ENCODE peak calls at places on chromosomes 1 and 21, in seven cellular contexts. P is WTC11; D is stimulated activated naive B cell treated with anti-CD40 and anti-IgM and Interleukin-4, amounts not matched to agents 10 μg/mL and 1 μg/mL and 100 μg/mL, for 72 hours; H is AG04450; F is activated T-cell treated with anti-CD3 and anti-CD28 coated beads, Interleukin-2, amount 50 U/mL, for 72 hours; V is activated T-helper 2 cell treated with anti-CD3 and anti-CD28 coated beads, Interferon-gamma antibody, Interleukin-2, Interleukin-4, amounts not matched to agents 10 μg/mL and 5 μg/mL and 100 μg/mL, durations not matched to agents 14 hours and 24 hours and 36 hours; J is Kasumi-1. B is an unnamed sample.

GRCh38 chr1:71086331-71086730 is 5.5 kb upstream of the ZRANB2 start:
- DNase-seq in P (no peak), D (no peak), H (peak), F (no peak), V (no peak), J (no peak), B (no peak)

GRCh38 chr1:98373055-98373454 is 288.5 kb upstream of the SNX7 start:
- DNase-seq in P (no peak), D (no peak), H (no peak), F (no peak), V (no peak), J (peak), B (no peak)

GRCh38 chr1:241934181-241934815 is 23.3 kb upstream of the BECN2 start:
- DNase-seq in P (peak), D (no peak), H (no peak), F (no peak), V (no peak), J (no peak), B (no peak)

GRCh38 chr1:183432548-183432875 is 14.3 kb upstream of the NMNAT2 start:
- DNase-seq in P (no peak), D (no peak), H (no peak), F (no peak), V (no peak), J (no peak), B (no peak)

GRCh38 chr1:2047749-2048729 is 2.2 kb upstream of the PRKCZ start:
- DNase-seq in P (no peak), D (no peak), H (no peak), F (no peak), V (no peak), J (no peak), B (no peak)

GRCh38 chr1:29649375-29650040 is 413.2 kb downstream of the PTPRU start:
- DNase-seq in P (no peak), D (no peak), H (no peak), F (no peak), V (peak), J (no peak), B (no peak)

GRCh38 chr1:214718724-214719123 is 115.7 kb downstream of the CENPF start:
- DNase-seq in P (no peak), D (no peak), H (peak), F (no peak), V (no peak), J (no peak), B (no peak)

GRCh38 chr1:171787686-171788480 is 6.4 kb downstream of the METTL13 start:
- DNase-seq in P (no peak), D (no peak), H (no peak), F (no peak), V (no peak), J (no peak), B (no peak)

GRCh38 chr1:109832935-109833334 is 69.2 kb upstream of the EPS8L3 start:
- DNase-seq in P (no peak), D (no peak), H (no peak), F (no peak), V (no peak), J (no peak), B (no peak)

GRCh38 chr1:160777486-160778089 is 18.4 kb upstream of the LY9 start:
- DNase-seq in P (peak), D (no peak), H (no peak), F (peak), V (peak), J (peak), B (no peak)

GRCh38 chr1:26075421-26076144 is 8.2 kb upstream of the TRIM63 start:
- DNase-seq in P (no peak), D (no peak), H (no peak), F (no peak), V (no peak), J (no peak), B (no peak)

GRCh38 chr1:74474585-74474984 is 37.8 kb downstream of the LRRC53 start:
- DNase-seq in P (no peak), D (no peak), H (no peak), F (no peak), V (no peak), J (no peak), B (no peak)

GRCh38 chr1:101235696-101236545 is 898 bp upstream of the S1PR1 start:
- DNase-seq in P (peak), D (peak), H (no peak), F (peak), V (peak), J (no peak), B (peak)

GRCh38 chr1:159916240-159917051 is 8.9 kb downstream of the TAGLN2 start:
- DNase-seq in P (no peak), D (no peak), H (no peak), F (no peak), V (no peak), J (no peak), B (no peak)

GRCh38 chr1:14190508-14190907 is 408.0 kb upstream of the KAZN start:
- DNase-seq in P (no peak), D (no peak), H (no peak), F (no peak), V (no peak), J (no peak), B (no peak)

GRCh38 chr1:15682886-15683410 is 1.2 kb upstream of the PLEKHM2 start:
- DNase-seq in P (no peak), D (no peak), H (no peak), F (no peak), V (no peak), J (no peak), B (no peak)

GRCh38 chr21:45304945-45305344 is 17.2 kb upstream of the POFUT2 start:
- DNase-seq in P (peak), D (no peak), H (no peak), F (no peak), V (no peak), J (no peak), B (no peak)

B was measured in glutamatergic neuron.